ENCODE peak calls at places on chromosomes 11 and 22, in four cellular contexts. One of them, this sample, is unnamed.

GRCh38 chr22:37126882-37127281 is 17.4 kb upstream of the TMPRSS6 start:
- DNase-seq in astrocyte: no peak
- DNase-seq in K562: peak
- DNase-seq in hepatocyte: no peak
- DNase-seq in this sample: peak

GRCh38 chr11:113546757-113547507 is 71.7 kb upstream of the DRD2 start:
- DNase-seq in K562: no peak
- DNase-seq in hepatocyte: no peak
- DNase-seq in astrocyte: peak
- DNase-seq in this sample: no peak

GRCh38 chr11:65130631-65131416 is 3.5 kb downstream of the SYVN1 start:
- DNase-seq in K562: no peak
- DNase-seq in astrocyte: no peak
- DNase-seq in hepatocyte: no peak
- DNase-seq in this sample: no peak

GRCh38 chr11:59097113-59097708 is 9.8 kb upstream of the FAM111B start:
- DNase-seq in hepatocyte: peak
- DNase-seq in K562: peak
- DNase-seq in astrocyte: peak
- DNase-seq in this sample: no peak

GRCh38 chr11:65911682-65912568 is 6.9 kb downstream of the C11orf68 start:
- DNase-seq in K562: peak
- DNase-seq in astrocyte: peak
- DNase-seq in hepatocyte: peak
- DNase-seq in this sample: peak

GRCh38 chr22:29353286-29353685 is 35.1 kb downstream of the AP1B1 start:
- DNase-seq in K562: no peak
- DNase-seq in hepatocyte: no peak
- DNase-seq in astrocyte: no peak
- DNase-seq in this sample: no peak

GRCh38 chr11:2205214-2205770 is 33.7 kb upstream of the TH start:
- DNase-seq in astrocyte: no peak
- DNase-seq in hepatocyte: no peak
- DNase-seq in K562: no peak
- DNase-seq in this sample: no peak

GRCh38 chr11:113697798-113698407 is 8.2 kb downstream of the TMPRSS5 start:
- DNase-seq in K562: no peak
- DNase-seq in hepatocyte: no peak
- DNase-seq in astrocyte: peak
- DNase-seq in this sample: no peak

GRCh38 chr22:48750826-48751440 is 1076.7 kb downstream of the BRD1 start:
- DNase-seq in hepatocyte: no peak
- DNase-seq in astrocyte: no peak
- DNase-seq in K562: no peak
- DNase-seq in this sample: no peak

GRCh38 chr22:44273175-44273574 is 39.6 kb downstream of the SHISAL1 start:
- DNase-seq in hepatocyte: no peak
- DNase-seq in astrocyte: no peak
- DNase-seq in K562: no peak
- DNase-seq in this sample: no peak

GRCh38 chr11:86245369-86246292 is 1.1 kb downstream of the EED start:
- DNase-seq in astrocyte: no peak
- DNase-seq in K562: peak
- DNase-seq in hepatocyte: peak
- DNase-seq in this sample: peak

GRCh38 chr11:69383946-69384547 is 90.1 kb downstream of the MYEOV start:
- DNase-seq in astrocyte: no peak
- DNase-seq in hepatocyte: no peak
- DNase-seq in K562: no peak
- DNase-seq in this sample: no peak

GRCh38 chr22:42717197-42717967 is 3.3 kb downstream of the A4GALT start:
- DNase-seq in astrocyte: no peak
- DNase-seq in hepatocyte: no peak
- DNase-seq in K562: peak
- DNase-seq in this sample: no peak

GRCh38 chr11:121696177-121696863 is 243.6 kb upstream of the SORL1-AS1 start:
- DNase-seq in K562: no peak
- DNase-seq in hepatocyte: no peak
- DNase-seq in astrocyte: peak
- DNase-seq in this sample: no peak

GRCh38 chr11:113316251-113316650 is 1.9 kb downstream of the TTC12 start:
- DNase-seq in hepatocyte: no peak
- DNase-seq in astrocyte: no peak
- DNase-seq in K562: no peak
- DNase-seq in this sample: no peak

GRCh38 chr11:2096919-2097301 is 42.3 kb downstream of the IGF2 start:
- DNase-seq in hepatocyte: no peak
- DNase-seq in K562: no peak
- DNase-seq in astrocyte: no peak
- DNase-seq in this sample: no peak

GRCh38 chr11:34145847-34146381 is 40.5 kb downstream of the NAT10 start:
- DNase-seq in astrocyte: no peak
- DNase-seq in hepatocyte: no peak
- DNase-seq in K562: no peak
- DNase-seq in this sample: no peak

GRCh38 chr11:42544726-42545125 is 767.1 kb upstream of the API5 start:
- DNase-seq in astrocyte: no peak
- DNase-seq in K562: no peak
- DNase-seq in hepatocyte: no peak
- DNase-seq in this sample: no peak

GRCh38 chr11:125315088-125315740 is 150.7 kb downstream of the PKNOX2 start:
- DNase-seq in hepatocyte: no peak
- DNase-seq in astrocyte: peak
- DNase-seq in K562: no peak
- DNase-seq in this sample: no peak

GRCh38 chr22:28917747-28918543 is 34.6 kb downstream of the ZNRF3 start:
- DNase-seq in K562: no peak
- DNase-seq in hepatocyte: peak
- DNase-seq in astrocyte: peak
- DNase-seq in this sample: no peak

GRCh38 chr11:114192841-114193389 is 103.3 kb upstream of the NNMT start:
- DNase-seq in hepatocyte: no peak
- DNase-seq in astrocyte: no peak
- DNase-seq in K562: no peak
- DNase-seq in this sample: no peak

GRCh38 chr11:65060913-65061408 is 2.6 kb upstream of the NAALADL1 start:
- DNase-seq in astrocyte: no peak
- DNase-seq in K562: no peak
- DNase-seq in hepatocyte: no peak
- DNase-seq in this sample: no peak

GRCh38 chr22:17097701-17098100 is 12.9 kb downstream of the IL17RA start:
- DNase-seq in astrocyte: no peak
- DNase-seq in hepatocyte: no peak
- DNase-seq in K562: no peak
- DNase-seq in this sample: no peak

GRCh38 chr22:23384451-23384850 is 195.6 kb downstream of the IGLL1 start:
- DNase-seq in K562: no peak
- DNase-seq in hepatocyte: no peak
- DNase-seq in astrocyte: no peak
- DNase-seq in this sample: no peak

GRCh38 chr11:130765369-130765768 is 150.9 kb downstream of the SNX19 start:
- DNase-seq in K562: no peak
- DNase-seq in hepatocyte: no peak
- DNase-seq in astrocyte: no peak
- DNase-seq in this sample: no peak

GRCh38 chr22:37121887-37122591 is 12.5 kb upstream of the TMPRSS6 start:
- DNase-seq in K562: no peak
- DNase-seq in astrocyte: peak
- DNase-seq in hepatocyte: peak
- DNase-seq in this sample: peak

GRCh38 chr11:73185680-73186293 is 32.3 kb upstream of the P2RY2 start:
- DNase-seq in astrocyte: peak
- DNase-seq in K562: no peak
- DNase-seq in hepatocyte: no peak
- DNase-seq in this sample: peak

GRCh38 chr11:130732476-130732875 is 183.8 kb downstream of the SNX19 start:
- DNase-seq in K562: no peak
- DNase-seq in astrocyte: no peak
- DNase-seq in hepatocyte: no peak
- DNase-seq in this sample: peak

GRCh38 chr11:121889931-121890330 is 226.1 kb downstream of the BLID start:
- DNase-seq in hepatocyte: no peak
- DNase-seq in astrocyte: peak
- DNase-seq in K562: no peak
- DNase-seq in this sample: no peak

GRCh38 chr11:45037425-45038005 is 86.8 kb upstream of the TP53I11 start:
- DNase-seq in astrocyte: no peak
- DNase-seq in K562: no peak
- DNase-seq in hepatocyte: no peak
- DNase-seq in this sample: no peak

GRCh38 chr11:131661137-131661536 is 290.7 kb downstream of the NTM start:
- DNase-seq in astrocyte: peak
- DNase-seq in K562: no peak
- DNase-seq in hepatocyte: no peak
- DNase-seq in this sample: no peak

GRCh38 chr22:39152511-39153219 is at the start of gene CBX7:
- DNase-seq in astrocyte: peak
- DNase-seq in hepatocyte: peak
- DNase-seq in K562: peak
- DNase-seq in this sample: peak

GRCh38 chr11:130675456-130675855 is 227.0 kb downstream of the ADAMTS15 start:
- DNase-seq in K562: no peak
- DNase-seq in astrocyte: peak
- DNase-seq in hepatocyte: peak
- DNase-seq in this sample: no peak

GRCh38 chr11:20127671-20128527 is 32.4 kb downstream of the DBX1 start:
- DNase-seq in hepatocyte: peak
- DNase-seq in astrocyte: peak
- DNase-seq in K562: peak
- DNase-seq in this sample: peak

DNA sequence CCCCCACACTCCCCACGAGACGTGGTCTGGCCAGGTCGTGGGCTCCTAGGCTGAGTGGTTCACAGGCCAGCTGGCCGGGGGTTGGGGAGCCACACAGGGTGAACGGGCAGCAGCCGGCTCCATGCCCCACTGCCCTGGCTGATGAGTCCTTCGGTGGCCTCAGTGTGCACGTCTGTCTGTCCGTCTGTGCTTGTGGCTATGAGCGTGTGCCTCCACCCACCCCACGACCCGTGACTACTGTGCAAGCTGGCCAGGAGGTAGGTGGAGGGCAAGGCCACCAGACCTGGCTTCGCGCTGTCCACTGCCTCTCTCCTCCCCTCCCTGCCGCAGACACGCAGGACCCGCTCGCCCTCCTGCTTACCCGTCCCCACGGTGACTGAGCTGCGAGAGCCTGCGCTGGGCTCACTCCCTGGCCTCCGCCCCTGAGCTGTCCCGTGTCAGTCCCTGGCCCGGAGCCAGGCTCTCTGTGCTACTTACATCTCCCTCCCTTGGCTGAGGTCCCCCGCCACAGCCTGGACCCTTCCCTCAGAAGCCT is 14.1 kb downstream of the CSDC2 start:
- DNase-seq in astrocyte: no peak
- DNase-seq in hepatocyte: no peak
- DNase-seq in K562: no peak
- DNase-seq in this sample: no peak
- H3K27ac ChIP-seq in astrocyte: no peak
- H3K27ac ChIP-seq in hepatocyte: no peak
- H3K27ac ChIP-seq in K562: no peak
- H3K27ac ChIP-seq in this sample: no peak

GRCh38 chr11:14809466-14809865 is 82.6 kb downstream of the CYP2R1 start:
- DNase-seq in astrocyte: no peak
- DNase-seq in hepatocyte: no peak
- DNase-seq in K562: no peak
- DNase-seq in this sample: no peak

DNA sequence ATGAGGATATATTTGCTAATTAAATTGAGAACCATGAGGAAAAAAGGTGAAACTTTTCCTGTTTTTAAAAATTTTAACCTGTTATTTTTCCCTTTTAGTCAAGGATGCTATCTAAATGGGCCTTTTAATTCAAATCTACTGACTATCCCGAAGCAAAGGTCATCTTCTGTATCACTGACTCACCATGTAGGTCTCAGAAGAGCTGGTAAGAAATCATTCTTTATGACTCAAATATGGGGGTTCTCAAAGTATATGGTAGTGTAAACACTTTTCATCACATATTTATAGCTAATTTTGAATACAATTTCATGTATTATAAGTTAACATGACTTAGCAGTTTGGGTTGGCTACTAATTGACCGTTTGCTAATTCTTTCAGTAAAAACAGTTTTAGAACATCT is 88.2 kb downstream of the CYP2R1 start:
- DNase-seq in hepatocyte: no peak
- DNase-seq in K562: no peak
- DNase-seq in astrocyte: peak
- DNase-seq in this sample: no peak
- TF ChIP-seq EZH2 in hepatocyte: no peak
- TF ChIP-seq EZH2 in K562: no peak
- TF ChIP-seq EZH2 in astrocyte: no peak
- TF ChIP-seq EZH2 in this sample: no peak

DNA sequence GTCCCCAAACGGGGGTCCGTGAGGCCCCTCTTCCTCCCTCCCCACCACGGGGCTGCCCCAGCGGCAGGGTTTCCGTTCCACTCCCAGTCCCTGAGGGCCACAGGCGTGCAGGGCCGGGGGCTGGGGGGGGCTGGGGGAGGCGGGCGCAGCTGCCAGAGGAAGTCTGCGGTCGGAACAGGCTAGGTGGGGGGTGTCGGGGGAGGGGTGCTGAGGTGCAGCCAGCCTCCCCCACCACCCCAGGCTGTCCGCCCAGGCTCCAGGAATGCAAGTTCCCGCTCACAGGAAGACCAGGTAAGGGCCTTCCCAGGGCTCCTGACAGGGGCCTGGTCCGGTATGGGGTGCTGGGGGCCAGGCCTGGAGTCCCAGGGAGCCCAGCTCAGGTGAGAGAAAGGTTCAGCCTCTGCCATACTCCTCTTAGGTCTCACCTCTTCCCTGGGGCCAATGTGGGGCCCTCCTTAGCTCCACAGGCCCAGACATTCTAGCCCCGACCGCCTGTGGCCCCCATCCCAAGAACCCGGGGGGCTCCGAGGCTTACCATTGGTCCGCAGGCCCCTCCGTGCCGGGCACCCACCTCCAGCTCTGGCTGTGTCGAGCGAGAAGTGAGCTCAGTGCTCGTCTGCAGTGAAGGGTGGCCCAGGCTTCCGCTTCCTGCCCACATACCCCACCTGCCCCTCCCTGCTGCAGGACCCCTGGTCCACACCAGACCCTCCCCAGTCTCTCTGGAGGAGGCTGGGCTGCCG is at the start of gene PTPRCAP:
- DNase-seq in hepatocyte: no peak
- DNase-seq in astrocyte: no peak
- DNase-seq in K562: peak
- DNase-seq in this sample: no peak
- H3K27ac ChIP-seq in hepatocyte: no peak
- H3K27ac ChIP-seq in astrocyte: no peak
- H3K27ac ChIP-seq in K562: peak
- H3K27ac ChIP-seq in this sample: no peak

DNA sequence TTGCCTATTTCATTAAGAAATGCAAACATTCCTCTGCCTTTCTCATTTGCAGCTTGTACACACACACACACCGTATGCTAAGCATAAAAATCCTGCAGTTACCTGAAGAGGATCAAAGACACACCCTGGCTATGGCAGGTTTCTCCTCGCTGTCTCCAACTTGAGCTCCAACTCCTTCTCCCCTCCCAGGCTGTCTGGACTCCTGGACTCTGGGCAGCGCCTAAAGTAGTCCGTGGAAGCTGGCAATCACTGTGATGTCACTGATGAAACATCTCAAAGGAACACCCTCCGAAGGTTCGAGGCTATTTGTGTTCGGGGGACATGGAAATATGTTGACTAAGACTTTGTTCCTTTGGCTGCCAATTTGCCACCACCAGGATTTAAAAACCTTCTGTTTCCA is at the start of gene SLN:
- DNase-seq in astrocyte: no peak
- DNase-seq in hepatocyte: peak
- DNase-seq in K562: no peak
- DNase-seq in this sample: no peak
- TF ChIP-seq EZH2 in astrocyte: no peak
- TF ChIP-seq EZH2 in hepatocyte: no peak
- TF ChIP-seq EZH2 in K562: no peak
- TF ChIP-seq EZH2 in this sample: no peak

This sample was measured in PC-9.